ENCODE peak calls at places on chromosomes 3 and 15, in six cellular contexts. W is islet precursor cell; F is CD4-positive, alpha-beta T cell; P is T follicular helper cell; J is iPS-NIHi11; Z is progenitor cell of endocrine pancreas. Y is an unnamed sample.

GRCh38 chr15:70505411-70505919 is 257.9 kb downstream of the UACA start:
- DNase-seq in Z (no peak), P (no peak), F (no peak), W (peak), J (no peak), Y (no peak)

GRCh38 chr15:90553248-90553745 is 23.6 kb downstream of the CRTC3 start:
- DNase-seq in W (no peak), F (no peak), P (no peak), Z (no peak), J (no peak), Y (no peak)

GRCh38 chr15:96340611-96341464 is 10.3 kb downstream of the NR2F2 start:
- DNase-seq in W (peak), F (no peak), Z (no peak), P (no peak), J (peak), Y (no peak)

GRCh38 chr3:4804161-4805058 is 174.8 kb upstream of the BHLHE40 start:
- DNase-seq in J (no peak), Z (no peak), F (no peak), W (no peak), P (no peak), Y (no peak)

GRCh38 chr3:52606373-52607085 is 70.1 kb downstream of the UQCC5 start:
- DNase-seq in P (no peak), Z (no peak), F (no peak), J (peak), W (peak), Y (no peak)

GRCh38 chr15:73024161-73024560 is 28.1 kb upstream of the NEO1 start:
- DNase-seq in F (no peak), J (no peak), W (no peak), P (no peak), Z (no peak), Y (no peak)

GRCh38 chr15:48440084-48440483 is 108.9 kb downstream of the DUT start:
- DNase-seq in W (peak), F (no peak), P (no peak), J (peak), Z (no peak), Y (no peak)

GRCh38 chr3:64983583-64984359 is 296.0 kb upstream of the ADAMTS9 start:
- DNase-seq in J (no peak), W (no peak), Z (no peak), P (no peak), F (no peak), Y (no peak)

GRCh38 chr15:45205192-45205591 is 17.4 kb upstream of the SHF start:
- DNase-seq in Z (peak), W (peak), P (no peak), F (peak), J (peak), Y (peak)

GRCh38 chr3:120326784-120327183 is 22.4 kb downstream of the LRRC58 start:
- DNase-seq in J (no peak), F (no peak), Z (no peak), W (no peak), P (no peak), Y (no peak)